ENCODE peak calls at places on chromosomes 1 and 21, in eight cellular contexts. One of them, this sample, is unnamed.

GRCh38 chr1:246748867-246749266 is 24.7 kb downstream of the SCCPDH start:
- DNase-seq in heart left ventricle: no peak
- DNase-seq in CD8-positive, alpha-beta T cell: no peak
- DNase-seq in suprapubic skin: no peak
- DNase-seq in hepatocyte: peak
- DNase-seq in neuronal stem cell: no peak
- DNase-seq in cardiac muscle cell: no peak
- DNase-seq in PC-3: peak
- DNase-seq in this sample: no peak

GRCh38 chr1:17790383-17791054 is 35.4 kb downstream of the ACTL8 start:
- DNase-seq in heart left ventricle: no peak
- DNase-seq in CD8-positive, alpha-beta T cell: no peak
- DNase-seq in suprapubic skin: no peak
- DNase-seq in hepatocyte: peak
- DNase-seq in neuronal stem cell: no peak
- DNase-seq in cardiac muscle cell: no peak
- DNase-seq in PC-3: no peak
- DNase-seq in this sample: no peak

GRCh38 chr1:46275030-46275337 is 27.4 kb downstream of the RAD54L start:
- DNase-seq in heart left ventricle: no peak
- DNase-seq in CD8-positive, alpha-beta T cell: no peak
- DNase-seq in suprapubic skin: no peak
- DNase-seq in hepatocyte: no peak
- DNase-seq in neuronal stem cell: no peak
- DNase-seq in cardiac muscle cell: no peak
- DNase-seq in PC-3: no peak
- DNase-seq in this sample: no peak

GRCh38 chr1:27940297-27940696 is 5.5 kb downstream of the SMPDL3B start:
- DNase-seq in heart left ventricle: peak
- DNase-seq in CD8-positive, alpha-beta T cell: peak
- DNase-seq in suprapubic skin: no peak
- DNase-seq in hepatocyte: no peak
- DNase-seq in neuronal stem cell: no peak
- DNase-seq in cardiac muscle cell: no peak
- DNase-seq in PC-3: peak
- DNase-seq in this sample: peak

GRCh38 chr1:117051224-117052064 is 8.7 kb upstream of the TTF2 start:
- DNase-seq in heart left ventricle: no peak
- DNase-seq in CD8-positive, alpha-beta T cell: peak
- DNase-seq in suprapubic skin: no peak
- DNase-seq in hepatocyte: no peak
- DNase-seq in neuronal stem cell: no peak
- DNase-seq in cardiac muscle cell: no peak
- DNase-seq in PC-3: peak
- DNase-seq in this sample: no peak

GRCh38 chr1:39895096-39895495 is 6.6 kb downstream of the MYCL start:
- DNase-seq in heart left ventricle: no peak
- DNase-seq in CD8-positive, alpha-beta T cell: no peak
- DNase-seq in suprapubic skin: no peak
- DNase-seq in hepatocyte: no peak
- DNase-seq in neuronal stem cell: no peak
- DNase-seq in cardiac muscle cell: peak
- DNase-seq in PC-3: no peak
- DNase-seq in this sample: no peak

GRCh38 chr1:36763771-36764170 is 270.5 kb downstream of the GRIK3 start:
- DNase-seq in heart left ventricle: no peak
- DNase-seq in CD8-positive, alpha-beta T cell: no peak
- DNase-seq in suprapubic skin: no peak
- DNase-seq in hepatocyte: no peak
- DNase-seq in neuronal stem cell: no peak
- DNase-seq in cardiac muscle cell: no peak
- DNase-seq in PC-3: no peak
- DNase-seq in this sample: no peak

GRCh38 chr1:151222130-151222529 is 23.8 kb downstream of the PIP5K1A start:
- DNase-seq in heart left ventricle: no peak
- DNase-seq in CD8-positive, alpha-beta T cell: no peak
- DNase-seq in suprapubic skin: no peak
- DNase-seq in hepatocyte: no peak
- DNase-seq in neuronal stem cell: no peak
- DNase-seq in cardiac muscle cell: no peak
- DNase-seq in PC-3: no peak
- DNase-seq in this sample: no peak

GRCh38 chr21:31317688-31318087 is 26.4 kb downstream of the TIAM1 start:
- DNase-seq in heart left ventricle: no peak
- DNase-seq in CD8-positive, alpha-beta T cell: no peak
- DNase-seq in suprapubic skin: no peak
- DNase-seq in hepatocyte: no peak
- DNase-seq in neuronal stem cell: no peak
- DNase-seq in cardiac muscle cell: no peak
- DNase-seq in PC-3: no peak
- DNase-seq in this sample: no peak

GRCh38 chr1:202952818-202953217 is 5.3 kb downstream of the ADIPOR1 start:
- DNase-seq in heart left ventricle: peak
- DNase-seq in CD8-positive, alpha-beta T cell: no peak
- DNase-seq in suprapubic skin: no peak
- DNase-seq in hepatocyte: no peak
- DNase-seq in neuronal stem cell: no peak
- DNase-seq in cardiac muscle cell: no peak
- DNase-seq in PC-3: peak
- DNase-seq in this sample: no peak

GRCh38 chr1:222346955-222347354 is 200.9 kb downstream of the HHIPL2 start:
- DNase-seq in heart left ventricle: no peak
- DNase-seq in CD8-positive, alpha-beta T cell: no peak
- DNase-seq in suprapubic skin: no peak
- DNase-seq in hepatocyte: no peak
- DNase-seq in neuronal stem cell: no peak
- DNase-seq in cardiac muscle cell: no peak
- DNase-seq in PC-3: no peak
- DNase-seq in this sample: no peak

GRCh38 chr1:52368383-52369172 is 2.6 kb upstream of the CC2D1B start:
- DNase-seq in heart left ventricle: peak
- DNase-seq in CD8-positive, alpha-beta T cell: peak
- DNase-seq in suprapubic skin: no peak
- DNase-seq in hepatocyte: peak
- DNase-seq in neuronal stem cell: peak
- DNase-seq in cardiac muscle cell: peak
- DNase-seq in PC-3: peak
- DNase-seq in this sample: peak

GRCh38 chr1:216184281-216184680 is 239.0 kb downstream of the USH2A start:
- DNase-seq in heart left ventricle: no peak
- DNase-seq in CD8-positive, alpha-beta T cell: no peak
- DNase-seq in suprapubic skin: no peak
- DNase-seq in hepatocyte: no peak
- DNase-seq in neuronal stem cell: no peak
- DNase-seq in cardiac muscle cell: no peak
- DNase-seq in PC-3: no peak
- DNase-seq in this sample: no peak

GRCh38 chr1:28199328-28200233 is 23.1 kb upstream of the PTAFR start:
- DNase-seq in heart left ventricle: no peak
- DNase-seq in CD8-positive, alpha-beta T cell: peak
- DNase-seq in suprapubic skin: no peak
- DNase-seq in hepatocyte: no peak
- DNase-seq in neuronal stem cell: no peak
- DNase-seq in cardiac muscle cell: no peak
- DNase-seq in PC-3: no peak
- DNase-seq in this sample: no peak

GRCh38 chr1:180628646-180629045 is 3.2 kb upstream of the XPR1 start:
- DNase-seq in heart left ventricle: no peak
- DNase-seq in CD8-positive, alpha-beta T cell: no peak
- DNase-seq in suprapubic skin: no peak
- DNase-seq in hepatocyte: no peak
- DNase-seq in neuronal stem cell: no peak
- DNase-seq in cardiac muscle cell: no peak
- DNase-seq in PC-3: no peak
- DNase-seq in this sample: no peak

GRCh38 chr21:34524671-34525601 is 12.9 kb upstream of the KCNE1 start:
- DNase-seq in heart left ventricle: no peak
- DNase-seq in CD8-positive, alpha-beta T cell: no peak
- DNase-seq in suprapubic skin: no peak
- DNase-seq in hepatocyte: peak
- DNase-seq in neuronal stem cell: no peak
- DNase-seq in cardiac muscle cell: no peak
- DNase-seq in PC-3: peak
- DNase-seq in this sample: no peak
- H3K27ac ChIP-seq in heart left ventricle: peak
- H3K27ac ChIP-seq in CD8-positive, alpha-beta T cell: no peak
- H3K27ac ChIP-seq in suprapubic skin: peak
- H3K27ac ChIP-seq in hepatocyte: peak
- H3K27ac ChIP-seq in neuronal stem cell: no peak
- H3K27ac ChIP-seq in cardiac muscle cell: no peak
- H3K27ac ChIP-seq in PC-3: no peak
- H3K27ac ChIP-seq in this sample: peak

GRCh38 chr1:168206111-168206510 is 19.7 kb upstream of the SFT2D2 start:
- DNase-seq in heart left ventricle: no peak
- DNase-seq in CD8-positive, alpha-beta T cell: no peak
- DNase-seq in suprapubic skin: no peak
- DNase-seq in hepatocyte: no peak
- DNase-seq in neuronal stem cell: no peak
- DNase-seq in cardiac muscle cell: no peak
- DNase-seq in PC-3: no peak
- DNase-seq in this sample: no peak
- H3K27ac ChIP-seq in heart left ventricle: no peak
- H3K27ac ChIP-seq in CD8-positive, alpha-beta T cell: no peak
- H3K27ac ChIP-seq in suprapubic skin: no peak
- H3K27ac ChIP-seq in hepatocyte: no peak
- H3K27ac ChIP-seq in neuronal stem cell: no peak
- H3K27ac ChIP-seq in cardiac muscle cell: no peak
- H3K27ac ChIP-seq in PC-3: no peak
- H3K27ac ChIP-seq in this sample: no peak

GRCh38 chr1:230858918-230859819 is 9.2 kb downstream of the C1orf198 start:
- DNase-seq in heart left ventricle: no peak
- DNase-seq in CD8-positive, alpha-beta T cell: no peak
- DNase-seq in suprapubic skin: no peak
- DNase-seq in hepatocyte: no peak
- DNase-seq in neuronal stem cell: no peak
- DNase-seq in cardiac muscle cell: no peak
- DNase-seq in PC-3: no peak
- DNase-seq in this sample: no peak

GRCh38 chr1:230855886-230856285 is 12.4 kb downstream of the C1orf198 start:
- DNase-seq in heart left ventricle: no peak
- DNase-seq in CD8-positive, alpha-beta T cell: no peak
- DNase-seq in suprapubic skin: no peak
- DNase-seq in hepatocyte: no peak
- DNase-seq in neuronal stem cell: no peak
- DNase-seq in cardiac muscle cell: no peak
- DNase-seq in PC-3: no peak
- DNase-seq in this sample: no peak

GRCh38 chr1:230858236-230858820 is 10.0 kb downstream of the C1orf198 start:
- DNase-seq in heart left ventricle: no peak
- DNase-seq in CD8-positive, alpha-beta T cell: no peak
- DNase-seq in suprapubic skin: no peak
- DNase-seq in hepatocyte: no peak
- DNase-seq in neuronal stem cell: no peak
- DNase-seq in cardiac muscle cell: no peak
- DNase-seq in PC-3: no peak
- DNase-seq in this sample: no peak

GRCh38 chr1:230857077-230857476 is 11.2 kb downstream of the C1orf198 start:
- DNase-seq in heart left ventricle: no peak
- DNase-seq in CD8-positive, alpha-beta T cell: no peak
- DNase-seq in suprapubic skin: no peak
- DNase-seq in hepatocyte: no peak
- DNase-seq in neuronal stem cell: no peak
- DNase-seq in cardiac muscle cell: no peak
- DNase-seq in PC-3: no peak
- DNase-seq in this sample: no peak

DNA sequence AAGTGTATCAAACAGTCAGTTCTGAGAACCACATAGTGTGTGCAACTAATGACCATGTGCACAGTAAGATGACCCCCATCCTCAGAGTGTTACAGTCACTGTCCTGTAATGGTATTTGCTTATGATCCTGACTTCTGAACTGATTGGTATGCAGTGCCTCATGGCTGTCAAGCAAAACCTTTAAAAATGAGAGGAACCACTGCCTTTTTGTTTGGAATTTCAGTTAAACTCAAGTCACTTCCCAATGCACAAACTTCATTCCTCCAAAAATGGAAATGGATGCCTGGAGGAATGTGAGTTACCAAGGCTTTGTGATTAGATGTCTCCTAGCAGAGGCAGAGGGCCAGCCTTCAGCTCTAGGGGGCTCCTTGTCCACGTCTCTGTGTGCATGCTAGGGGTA is 10.5 kb downstream of the C1orf198 start:
- DNase-seq in heart left ventricle: no peak
- DNase-seq in CD8-positive, alpha-beta T cell: no peak
- DNase-seq in suprapubic skin: no peak
- DNase-seq in hepatocyte: no peak
- DNase-seq in neuronal stem cell: no peak
- DNase-seq in cardiac muscle cell: no peak
- DNase-seq in PC-3: no peak
- DNase-seq in this sample: no peak
- H3K27ac ChIP-seq in heart left ventricle: no peak
- H3K27ac ChIP-seq in CD8-positive, alpha-beta T cell: no peak
- H3K27ac ChIP-seq in suprapubic skin: no peak
- H3K27ac ChIP-seq in hepatocyte: peak
- H3K27ac ChIP-seq in neuronal stem cell: no peak
- H3K27ac ChIP-seq in cardiac muscle cell: no peak
- H3K27ac ChIP-seq in PC-3: no peak
- H3K27ac ChIP-seq in this sample: no peak

GRCh38 chr1:8063298-8064068 is 37.4 kb upstream of the ERRFI1 start:
- DNase-seq in heart left ventricle: no peak
- DNase-seq in CD8-positive, alpha-beta T cell: no peak
- DNase-seq in suprapubic skin: no peak
- DNase-seq in hepatocyte: no peak
- DNase-seq in neuronal stem cell: no peak
- DNase-seq in cardiac muscle cell: no peak
- DNase-seq in PC-3: no peak
- DNase-seq in this sample: no peak

GRCh38 chr1:8059161-8059622 is 33.1 kb upstream of the ERRFI1 start:
- DNase-seq in heart left ventricle: no peak
- DNase-seq in CD8-positive, alpha-beta T cell: no peak
- DNase-seq in suprapubic skin: no peak
- DNase-seq in hepatocyte: no peak
- DNase-seq in neuronal stem cell: no peak
- DNase-seq in cardiac muscle cell: no peak
- DNase-seq in PC-3: peak
- DNase-seq in this sample: no peak

GRCh38 chr1:8061673-8062386 is 35.7 kb upstream of the ERRFI1 start:
- DNase-seq in heart left ventricle: no peak
- DNase-seq in CD8-positive, alpha-beta T cell: no peak
- DNase-seq in suprapubic skin: no peak
- DNase-seq in hepatocyte: no peak
- DNase-seq in neuronal stem cell: no peak
- DNase-seq in cardiac muscle cell: no peak
- DNase-seq in PC-3: peak
- DNase-seq in this sample: no peak

GRCh38 chr1:8062861-8063260 is 36.8 kb upstream of the ERRFI1 start:
- DNase-seq in heart left ventricle: no peak
- DNase-seq in CD8-positive, alpha-beta T cell: no peak
- DNase-seq in suprapubic skin: no peak
- DNase-seq in hepatocyte: no peak
- DNase-seq in neuronal stem cell: no peak
- DNase-seq in cardiac muscle cell: no peak
- DNase-seq in PC-3: no peak
- DNase-seq in this sample: no peak

DNA sequence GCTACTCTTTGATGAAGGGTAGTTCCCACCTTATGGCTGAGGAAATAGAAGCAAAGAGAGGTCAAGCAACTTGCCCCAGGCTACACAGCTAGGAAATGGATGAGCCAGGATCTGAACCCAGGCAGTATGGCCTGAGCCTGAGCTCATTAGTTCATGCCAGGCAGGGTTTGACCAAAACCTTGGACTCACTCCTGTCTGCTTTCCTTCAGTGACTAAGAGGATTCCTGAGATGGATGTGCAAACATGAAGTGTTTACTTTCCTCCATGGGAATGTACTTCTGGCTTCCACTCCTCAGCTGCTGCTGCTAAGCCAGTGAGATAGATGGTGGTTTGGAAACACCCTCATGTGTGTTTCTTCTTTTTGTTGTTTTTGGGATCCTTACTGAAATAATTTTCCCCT is 35.1 kb upstream of the ERRFI1 start:
- DNase-seq in heart left ventricle: no peak
- DNase-seq in CD8-positive, alpha-beta T cell: no peak
- DNase-seq in suprapubic skin: no peak
- DNase-seq in hepatocyte: peak
- DNase-seq in neuronal stem cell: no peak
- DNase-seq in cardiac muscle cell: no peak
- DNase-seq in PC-3: peak
- DNase-seq in this sample: no peak
- H3K27ac ChIP-seq in heart left ventricle: no peak
- H3K27ac ChIP-seq in CD8-positive, alpha-beta T cell: no peak
- H3K27ac ChIP-seq in suprapubic skin: peak
- H3K27ac ChIP-seq in hepatocyte: peak
- H3K27ac ChIP-seq in neuronal stem cell: no peak
- H3K27ac ChIP-seq in cardiac muscle cell: no peak
- H3K27ac ChIP-seq in PC-3: peak
- H3K27ac ChIP-seq in this sample: no peak